ENCODE peak calls at places on chromosomes 12 and 14, in ten cellular contexts. K is pancreas, B is B cell, C is AG04450, W is HCT116, P is endothelial cell, M is bronchial epithelial cell, H is foreskin fibroblast, L is nephron progenitor cell, Y is tibial artery. I is an unnamed sample.

GRCh38 chr12:125634813-125635212 is 569.6 kb downstream of the AACS start:
- DNase-seq in L (no peak), M (no peak), H (no peak), W (no peak), B (no peak), C (no peak), Y (no peak), P (no peak), K (no peak), I (no peak)

GRCh38 chr12:56449622-56449984 is 377 bp upstream of the TIMELESS start:
- DNase-seq in H (no peak), B (no peak), Y (no peak), K (no peak), C (no peak), M (no peak), P (no peak), W (no peak), L (no peak), I (no peak)

GRCh38 chr12:46874642-46875041 is 48.8 kb upstream of the SLC38A4 start:
- DNase-seq in C (no peak), B (no peak), K (no peak), H (peak; percentile 77), Y (no peak), W (no peak), P (no peak), L (no peak), M (no peak), I (peak; percentile 33)

GRCh38 chr12:90368081-90368480 is 586.9 kb downstream of the CCER1 start:
- DNase-seq in P (no peak), H (no peak), M (no peak), W (no peak), C (no peak), L (no peak), K (no peak), Y (no peak), B (no peak), I (no peak)

GRCh38 chr12:30134229-30134628 is 350.5 kb upstream of the TMTC1 start:
- DNase-seq in B (no peak), C (no peak), W (peak; percentile 3), P (no peak), Y (no peak), H (no peak), L (no peak), K (no peak), M (peak; percentile 17), I (no peak)

GRCh38 chr12:109541412-109541725 is 31.9 kb downstream of the MMAB start:
- DNase-seq in M (no peak), L (no peak), W (no peak), K (no peak), C (no peak), H (peak; percentile 49), P (no peak), Y (no peak), B (no peak), I (no peak)

GRCh38 chr12:54207539-54208267 is 18.9 kb upstream of the SMUG1 start:
- DNase-seq in K (peak; percentile 65), C (no peak), B (peak; percentile 84), W (peak; percentile 69), M (peak; percentile 74), Y (peak; percentile 82), L (peak; percentile 98), P (peak; percentile 90), H (no peak), I (peak; percentile 87)

GRCh38 chr12:67484788-67485480 is 163.6 kb upstream of the DYRK2 start:
- DNase-seq in K (no peak), W (no peak), C (no peak), B (no peak), M (peak; percentile 38), Y (no peak), H (no peak), L (no peak), P (no peak), I (no peak)

GRCh38 chr14:54339771-54340170 is 57.0 kb upstream of the CDKN3 start:
- DNase-seq in C (no peak), B (no peak), P (no peak), K (no peak), Y (no peak), H (no peak), M (no peak), W (no peak), L (no peak), I (no peak)

GRCh38 chr14:37369446-37369845 is 171.7 kb downstream of the MIPOL1 start:
- DNase-seq in W (no peak), K (no peak), H (no peak), P (no peak), C (no peak), Y (no peak), M (peak; percentile 3), B (no peak), L (no peak), I (no peak)

GRCh38 chr12:321606-322326 is 59.1 kb upstream of the SLC6A13 start:
- DNase-seq in H (no peak), B (no peak), C (no peak), Y (no peak), L (no peak), K (peak; percentile 23), M (peak; percentile 35), W (peak; percentile 3), P (no peak), I (no peak)

GRCh38 chr12:93582351-93582750 is 9.9 kb downstream of the SOCS2 start:
- DNase-seq in B (no peak), C (no peak), K (no peak), L (no peak), Y (no peak), P (no peak), M (peak; percentile 73), W (no peak), H (no peak), I (no peak)

DNA sequence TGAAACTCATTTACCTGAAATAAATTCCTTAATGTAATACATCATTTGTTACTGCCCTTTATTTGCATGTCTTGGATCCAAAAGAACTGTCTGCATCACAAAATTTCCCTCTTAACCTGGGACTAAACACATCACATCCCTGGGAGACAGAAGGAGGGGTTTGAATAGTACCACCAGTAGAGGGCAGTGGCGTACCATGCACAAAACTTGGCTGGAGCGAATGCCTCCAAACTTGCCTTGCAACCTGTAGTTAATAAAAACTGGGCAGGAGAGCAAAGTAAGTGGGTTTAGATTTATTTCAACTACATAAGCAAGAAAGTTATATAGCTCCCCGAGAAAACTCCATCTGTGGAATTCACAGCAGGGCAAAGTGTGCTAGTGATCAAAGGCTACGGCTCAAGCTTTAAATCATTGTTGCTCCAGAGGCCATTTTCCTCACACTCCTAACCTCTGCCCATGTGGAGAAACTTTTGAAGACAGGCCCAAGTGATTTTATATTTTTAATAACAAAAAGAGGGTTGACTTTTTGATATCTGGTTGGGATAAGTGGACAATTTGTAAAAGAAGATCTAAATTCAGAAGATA is 1176.7 kb upstream of the SEL1L start:
- DNase-seq in Y (no peak), H (peak; percentile 23), M (peak; percentile 62), K (peak; percentile 46), W (peak; percentile 3), C (peak; percentile 11), P (peak; percentile 74), B (peak; percentile 12), L (peak; percentile 78), I (no peak)
- TF ChIP-seq CTCF in Y (peak; percentile 76), H (peak; percentile 84), M (peak; percentile 85), K (peak; percentile 66), W (peak; percentile 71), C (peak; percentile 85), P (peak; percentile 78), B (peak; percentile 61), L (peak; percentile 88), I (peak; percentile 74)

GRCh38 chr14:74048291-74048690 is 29.1 kb downstream of the BBOF1 start:
- DNase-seq in B (no peak), C (no peak), L (no peak), Y (no peak), H (no peak), W (peak; percentile 16), M (peak; percentile 79), K (no peak), P (peak; percentile 30), I (no peak)
- TF ChIP-seq CTCF in B (no peak), C (peak; percentile 37), L (no peak), Y (no peak), H (no peak), W (peak; percentile 30), M (no peak), K (no peak), P (no peak), I (no peak)

GRCh38 chr12:106914796-106915634 is 40.7 kb upstream of the TMEM263 start:
- DNase-seq in K (no peak), L (no peak), M (no peak), C (no peak), H (no peak), B (no peak), W (no peak), P (no peak), Y (no peak), I (no peak)

GRCh38 chr12:106915635-106916026 is 40.1 kb upstream of the TMEM263 start:
- DNase-seq in C (no peak), B (no peak), W (no peak), Y (no peak), K (no peak), L (no peak), M (no peak), H (no peak), P (no peak), I (no peak)

GRCh38 chr12:106917503-106917902 is 38.2 kb upstream of the TMEM263 start:
- DNase-seq in C (no peak), Y (no peak), W (no peak), P (no peak), L (peak; percentile 12), K (no peak), H (no peak), M (no peak), B (no peak), I (no peak)

GRCh38 chr12:106919910-106920544 is 35.7 kb upstream of the TMEM263 start:
- DNase-seq in W (peak; percentile 34), L (peak; percentile 22), Y (no peak), H (peak; percentile 44), M (peak; percentile 55), P (peak; percentile 20), K (no peak), C (peak; percentile 16), B (peak; percentile 64), I (no peak)

DNA sequence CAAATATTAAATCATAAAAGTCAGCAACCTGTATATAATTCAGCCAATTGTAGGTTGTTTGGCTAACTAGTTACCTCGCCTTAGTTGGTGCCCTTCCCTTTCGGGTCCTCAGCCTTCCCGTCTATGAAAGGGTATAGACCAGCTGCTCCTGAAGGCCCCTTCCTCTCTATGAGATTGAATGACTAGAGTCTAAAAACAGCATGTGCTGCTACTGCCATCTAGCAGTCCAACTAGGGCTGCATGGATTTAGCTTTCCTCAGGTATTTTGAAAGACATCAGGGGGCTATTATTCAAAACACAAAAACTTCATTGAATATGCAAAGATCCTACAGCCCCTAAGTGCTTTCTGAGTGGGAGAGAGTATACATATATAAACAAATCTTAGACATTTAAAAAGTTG is 37.0 kb upstream of the TMEM263 start:
- DNase-seq in W (peak; percentile 6), K (no peak), P (peak; percentile 39), L (peak; percentile 24), Y (no peak), H (no peak), B (peak; percentile 25), C (no peak), M (peak; percentile 22), I (no peak)
- TF ChIP-seq CTCF in W (peak; percentile 62), K (no peak), P (no peak), L (peak; percentile 72), Y (no peak), H (peak; percentile 58), B (no peak), C (peak; percentile 66), M (peak; percentile 38), I (no peak)

DNA sequence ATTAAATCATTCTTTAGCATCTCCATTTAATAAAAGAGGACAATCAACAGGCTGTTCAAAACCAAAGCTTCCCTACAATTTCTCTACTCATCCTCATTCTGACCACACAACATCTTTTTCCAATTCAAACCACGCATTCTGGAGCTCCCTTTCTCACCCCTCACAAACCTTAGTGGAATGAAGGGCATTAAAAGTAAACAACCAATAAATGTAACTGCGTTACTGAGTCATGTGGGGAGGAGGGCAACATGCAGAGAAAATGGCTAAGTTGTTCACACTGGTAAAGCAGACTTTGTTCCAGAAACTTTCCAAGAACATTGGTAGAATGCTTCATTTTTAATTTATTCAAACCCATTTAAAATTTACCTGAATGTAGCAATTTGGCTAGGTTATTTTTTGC is 19.6 kb downstream of the SOX5 start:
- DNase-seq in K (no peak), C (no peak), M (no peak), L (no peak), H (no peak), W (no peak), Y (no peak), B (no peak), P (no peak), I (no peak)
- TF ChIP-seq CTCF in K (no peak), C (no peak), M (no peak), L (no peak), H (no peak), W (no peak), Y (no peak), B (no peak), P (no peak), I (no peak)